ENCODE peak calls at places on chromosomes 13 and 19, in four cellular contexts. R, Y, O and V are unnamed samples.
A peak's percentile ranks its signal among the peaks of the same experiment; 100 is the strongest.

GRCh38 chr19:34244611-34245299 is 9.6 kb upstream of the GARRE1 start:
- DNase-seq in R (no peak), Y (no peak), O (no peak), V (no peak)

GRCh38 chr13:105991622-105992254 is 543.7 kb downstream of the EFNB2 start:
- DNase-seq in R (no peak), Y (no peak), O (no peak), V (no peak)

GRCh38 chr13:95536629-95537241 is 15.8 kb upstream of the CLDN10 start:
- DNase-seq in R (no peak), Y (no peak), O (no peak), V (no peak)

GRCh38 chr19:38729653-38730469 is 14.4 kb downstream of the CAPN12 start:
- DNase-seq in R (peak; percentile 62), Y (peak; percentile 60), O (peak; percentile 65), V (peak; percentile 84)

GRCh38 chr19:21505459-21506393 is at the start of gene ZNF429:
- DNase-seq in R (peak; percentile 82), Y (peak; percentile 78), O (peak; percentile 94), V (peak; percentile 97)

GRCh38 chr19:33132425-33132824 is 511 bp downstream of the WDR88 start:
- DNase-seq in R (no peak), Y (no peak), O (no peak), V (peak; percentile 72)

GRCh38 chr13:26619321-26619720 is 61.8 kb downstream of the WASF3 start:
- DNase-seq in R (no peak), Y (no peak), O (no peak), V (no peak)

GRCh38 chr13:112696001-112696868 is 6.4 kb downstream of the ATP11A start:
- DNase-seq in R (no peak), Y (no peak), O (peak; percentile 47), V (no peak)

GRCh38 chr13:106357198-106357597 is 178.3 kb downstream of the EFNB2 start:
- DNase-seq in R (no peak), Y (no peak), O (no peak), V (no peak)

GRCh38 chr19:5895409-5895808 is 8.2 kb downstream of the NDUFA11 start:
- DNase-seq in R (no peak), Y (no peak), O (no peak), V (no peak)